ENCODE peak calls at places on chromosomes 7 and 10, in seven cellular contexts. One of them, this sample, is unnamed.

GRCh38 chr10:86872757-86873156 is 84.7 kb downstream of the MMRN2 start:
- DNase-seq in fibroblast of lung: no peak
- DNase-seq in NCI-H748 treated with DMSO at 0.1 percent for 48 hours: no peak
- DNase-seq in posterior cingulate gyrus: no peak
- DNase-seq in T-helper 1 cell: no peak
- DNase-seq in tibial nerve: peak
- DNase-seq in lower leg skin: peak
- DNase-seq in this sample: no peak

GRCh38 chr10:44673245-44673999 is 237.7 kb upstream of the TMEM72 start:
- DNase-seq in fibroblast of lung: no peak
- DNase-seq in NCI-H748 treated with DMSO at 0.1 percent for 48 hours: no peak
- DNase-seq in posterior cingulate gyrus: no peak
- DNase-seq in T-helper 1 cell: no peak
- DNase-seq in tibial nerve: no peak
- DNase-seq in lower leg skin: no peak
- DNase-seq in this sample: no peak

GRCh38 chr7:110336423-110336822 is 754.5 kb upstream of the LRRN3 start:
- DNase-seq in fibroblast of lung: no peak
- DNase-seq in NCI-H748 treated with DMSO at 0.1 percent for 48 hours: no peak
- DNase-seq in posterior cingulate gyrus: no peak
- DNase-seq in T-helper 1 cell: no peak
- DNase-seq in tibial nerve: no peak
- DNase-seq in lower leg skin: no peak
- DNase-seq in this sample: no peak

GRCh38 chr7:138784692-138785091 is 13.1 kb upstream of the TMEM213 start:
- DNase-seq in fibroblast of lung: no peak
- DNase-seq in NCI-H748 treated with DMSO at 0.1 percent for 48 hours: no peak
- DNase-seq in posterior cingulate gyrus: no peak
- DNase-seq in T-helper 1 cell: no peak
- DNase-seq in tibial nerve: no peak
- DNase-seq in lower leg skin: no peak
- DNase-seq in this sample: no peak

GRCh38 chr7:54988516-54988915 is 30.3 kb upstream of the EGFR start:
- DNase-seq in fibroblast of lung: no peak
- DNase-seq in NCI-H748 treated with DMSO at 0.1 percent for 48 hours: no peak
- DNase-seq in posterior cingulate gyrus: no peak
- DNase-seq in T-helper 1 cell: no peak
- DNase-seq in tibial nerve: no peak
- DNase-seq in lower leg skin: no peak
- DNase-seq in this sample: no peak

GRCh38 chr10:12510566-12510965 is 161.2 kb downstream of the CAMK1D start:
- DNase-seq in fibroblast of lung: no peak
- DNase-seq in NCI-H748 treated with DMSO at 0.1 percent for 48 hours: no peak
- DNase-seq in posterior cingulate gyrus: no peak
- DNase-seq in T-helper 1 cell: no peak
- DNase-seq in tibial nerve: no peak
- DNase-seq in lower leg skin: no peak
- DNase-seq in this sample: no peak

GRCh38 chr10:36578306-36578705 is 547.1 kb upstream of the ANKRD30A start:
- DNase-seq in fibroblast of lung: peak
- DNase-seq in NCI-H748 treated with DMSO at 0.1 percent for 48 hours: no peak
- DNase-seq in posterior cingulate gyrus: no peak
- DNase-seq in T-helper 1 cell: no peak
- DNase-seq in tibial nerve: no peak
- DNase-seq in lower leg skin: no peak
- DNase-seq in this sample: no peak

GRCh38 chr7:113774182-113774807 is 144.5 kb downstream of the PPP1R3A start:
- DNase-seq in fibroblast of lung: peak
- DNase-seq in NCI-H748 treated with DMSO at 0.1 percent for 48 hours: peak
- DNase-seq in posterior cingulate gyrus: no peak
- DNase-seq in T-helper 1 cell: no peak
- DNase-seq in tibial nerve: no peak
- DNase-seq in lower leg skin: no peak
- DNase-seq in this sample: no peak

GRCh38 chr10:104139221-104139620 is 17.2 kb downstream of the SFR1 start:
- DNase-seq in fibroblast of lung: peak
- DNase-seq in NCI-H748 treated with DMSO at 0.1 percent for 48 hours: no peak
- DNase-seq in posterior cingulate gyrus: no peak
- DNase-seq in T-helper 1 cell: no peak
- DNase-seq in tibial nerve: no peak
- DNase-seq in lower leg skin: no peak
- DNase-seq in this sample: no peak

GRCh38 chr7:13542451-13542850 is 447.0 kb downstream of the ETV1 start:
- DNase-seq in fibroblast of lung: no peak
- DNase-seq in NCI-H748 treated with DMSO at 0.1 percent for 48 hours: no peak
- DNase-seq in posterior cingulate gyrus: no peak
- DNase-seq in T-helper 1 cell: no peak
- DNase-seq in tibial nerve: no peak
- DNase-seq in lower leg skin: no peak
- DNase-seq in this sample: no peak

GRCh38 chr10:128287099-128287498 is 160.9 kb upstream of the MKI67 start:
- DNase-seq in fibroblast of lung: no peak
- DNase-seq in NCI-H748 treated with DMSO at 0.1 percent for 48 hours: no peak
- DNase-seq in posterior cingulate gyrus: no peak
- DNase-seq in T-helper 1 cell: no peak
- DNase-seq in tibial nerve: no peak
- DNase-seq in lower leg skin: no peak
- DNase-seq in this sample: no peak

GRCh38 chr10:21372651-21373410 is 152.7 kb downstream of the SKIDA1 start:
- DNase-seq in fibroblast of lung: peak
- DNase-seq in NCI-H748 treated with DMSO at 0.1 percent for 48 hours: no peak
- DNase-seq in posterior cingulate gyrus: no peak
- DNase-seq in T-helper 1 cell: peak
- DNase-seq in tibial nerve: peak
- DNase-seq in lower leg skin: peak
- DNase-seq in this sample: no peak

GRCh38 chr7:50304911-50305621 is 550 bp downstream of the IKZF1 start:
- DNase-seq in fibroblast of lung: no peak
- DNase-seq in NCI-H748 treated with DMSO at 0.1 percent for 48 hours: no peak
- DNase-seq in posterior cingulate gyrus: no peak
- DNase-seq in T-helper 1 cell: no peak
- DNase-seq in tibial nerve: no peak
- DNase-seq in lower leg skin: no peak
- DNase-seq in this sample: no peak

GRCh38 chr7:48832303-48832845 is 92.0 kb upstream of the CDC14C start:
- DNase-seq in fibroblast of lung: no peak
- DNase-seq in NCI-H748 treated with DMSO at 0.1 percent for 48 hours: no peak
- DNase-seq in posterior cingulate gyrus: no peak
- DNase-seq in T-helper 1 cell: no peak
- DNase-seq in tibial nerve: no peak
- DNase-seq in lower leg skin: no peak
- DNase-seq in this sample: no peak

GRCh38 chr7:106255246-106255645 is 29.5 kb downstream of the NAMPT start:
- DNase-seq in fibroblast of lung: no peak
- DNase-seq in NCI-H748 treated with DMSO at 0.1 percent for 48 hours: no peak
- DNase-seq in posterior cingulate gyrus: no peak
- DNase-seq in T-helper 1 cell: no peak
- DNase-seq in tibial nerve: no peak
- DNase-seq in lower leg skin: no peak
- DNase-seq in this sample: no peak

GRCh38 chr10:42782446-42783180 is at the start of gene BMS1:
- DNase-seq in fibroblast of lung: peak
- DNase-seq in NCI-H748 treated with DMSO at 0.1 percent for 48 hours: peak
- DNase-seq in posterior cingulate gyrus: peak
- DNase-seq in T-helper 1 cell: peak
- DNase-seq in tibial nerve: peak
- DNase-seq in lower leg skin: peak
- DNase-seq in this sample: peak

GRCh38 chr10:46046261-46046660 is at the start of gene MSMB:
- DNase-seq in fibroblast of lung: no peak
- DNase-seq in NCI-H748 treated with DMSO at 0.1 percent for 48 hours: no peak
- DNase-seq in posterior cingulate gyrus: no peak
- DNase-seq in T-helper 1 cell: no peak
- DNase-seq in tibial nerve: no peak
- DNase-seq in lower leg skin: no peak
- DNase-seq in this sample: no peak

GRCh38 chr7:358352-358751 is 68.4 kb downstream of the FOXL3 start:
- DNase-seq in fibroblast of lung: no peak
- DNase-seq in NCI-H748 treated with DMSO at 0.1 percent for 48 hours: no peak
- DNase-seq in posterior cingulate gyrus: no peak
- DNase-seq in T-helper 1 cell: no peak
- DNase-seq in tibial nerve: no peak
- DNase-seq in lower leg skin: no peak
- DNase-seq in this sample: no peak

GRCh38 chr10:60175418-60175817 is 214.3 kb downstream of the ANK3 start:
- DNase-seq in fibroblast of lung: no peak
- DNase-seq in NCI-H748 treated with DMSO at 0.1 percent for 48 hours: no peak
- DNase-seq in posterior cingulate gyrus: no peak
- DNase-seq in T-helper 1 cell: no peak
- DNase-seq in tibial nerve: no peak
- DNase-seq in lower leg skin: no peak
- DNase-seq in this sample: no peak

GRCh38 chr10:33735463-33735862 is 401.0 kb upstream of the NRP1 start:
- DNase-seq in fibroblast of lung: no peak
- DNase-seq in NCI-H748 treated with DMSO at 0.1 percent for 48 hours: no peak
- DNase-seq in posterior cingulate gyrus: no peak
- DNase-seq in T-helper 1 cell: no peak
- DNase-seq in tibial nerve: no peak
- DNase-seq in lower leg skin: no peak
- DNase-seq in this sample: no peak

GRCh38 chr10:17144757-17145156 is 15.1 kb upstream of the CUBN start:
- DNase-seq in fibroblast of lung: peak
- DNase-seq in NCI-H748 treated with DMSO at 0.1 percent for 48 hours: no peak
- DNase-seq in posterior cingulate gyrus: no peak
- DNase-seq in T-helper 1 cell: no peak
- DNase-seq in tibial nerve: no peak
- DNase-seq in lower leg skin: no peak
- DNase-seq in this sample: no peak

GRCh38 chr10:117736655-117737054 is 194.1 kb downstream of the EMX2 start:
- DNase-seq in fibroblast of lung: no peak
- DNase-seq in NCI-H748 treated with DMSO at 0.1 percent for 48 hours: peak
- DNase-seq in posterior cingulate gyrus: no peak
- DNase-seq in T-helper 1 cell: no peak
- DNase-seq in tibial nerve: no peak
- DNase-seq in lower leg skin: peak
- DNase-seq in this sample: no peak

GRCh38 chr10:8137272-8137680 is 82.8 kb downstream of the GATA3 start:
- DNase-seq in fibroblast of lung: no peak
- DNase-seq in NCI-H748 treated with DMSO at 0.1 percent for 48 hours: no peak
- DNase-seq in posterior cingulate gyrus: no peak
- DNase-seq in T-helper 1 cell: peak
- DNase-seq in tibial nerve: no peak
- DNase-seq in lower leg skin: no peak
- DNase-seq in this sample: no peak

GRCh38 chr7:1286946-1287628 is 54.4 kb downstream of the UNCX start:
- DNase-seq in fibroblast of lung: no peak
- DNase-seq in NCI-H748 treated with DMSO at 0.1 percent for 48 hours: no peak
- DNase-seq in posterior cingulate gyrus: peak
- DNase-seq in T-helper 1 cell: no peak
- DNase-seq in tibial nerve: no peak
- DNase-seq in lower leg skin: no peak
- DNase-seq in this sample: no peak

GRCh38 chr7:157389951-157390730 is 53.3 kb downstream of the DNAJB6 start:
- DNase-seq in fibroblast of lung: peak
- DNase-seq in NCI-H748 treated with DMSO at 0.1 percent for 48 hours: no peak
- DNase-seq in posterior cingulate gyrus: no peak
- DNase-seq in T-helper 1 cell: no peak
- DNase-seq in tibial nerve: no peak
- DNase-seq in lower leg skin: no peak
- DNase-seq in this sample: peak

GRCh38 chr10:132065491-132066105 is at the start of gene JAKMIP3:
- DNase-seq in fibroblast of lung: peak
- DNase-seq in NCI-H748 treated with DMSO at 0.1 percent for 48 hours: no peak
- DNase-seq in posterior cingulate gyrus: peak
- DNase-seq in T-helper 1 cell: no peak
- DNase-seq in tibial nerve: peak
- DNase-seq in lower leg skin: peak
- DNase-seq in this sample: peak

GRCh38 chr7:55177589-55178261 is 158.9 kb downstream of the EGFR start:
- DNase-seq in fibroblast of lung: peak
- DNase-seq in NCI-H748 treated with DMSO at 0.1 percent for 48 hours: no peak
- DNase-seq in posterior cingulate gyrus: no peak
- DNase-seq in T-helper 1 cell: no peak
- DNase-seq in tibial nerve: peak
- DNase-seq in lower leg skin: no peak
- DNase-seq in this sample: no peak

GRCh38 chr10:19702215-19702614 is 114.0 kb upstream of the PLXDC2 start:
- DNase-seq in fibroblast of lung: peak
- DNase-seq in NCI-H748 treated with DMSO at 0.1 percent for 48 hours: no peak
- DNase-seq in posterior cingulate gyrus: no peak
- DNase-seq in T-helper 1 cell: no peak
- DNase-seq in tibial nerve: no peak
- DNase-seq in lower leg skin: no peak
- DNase-seq in this sample: no peak

GRCh38 chr10:123870260-123870659 is 21.3 kb downstream of the CPXM2 start:
- DNase-seq in fibroblast of lung: no peak
- DNase-seq in NCI-H748 treated with DMSO at 0.1 percent for 48 hours: no peak
- DNase-seq in posterior cingulate gyrus: no peak
- DNase-seq in T-helper 1 cell: no peak
- DNase-seq in tibial nerve: no peak
- DNase-seq in lower leg skin: no peak
- DNase-seq in this sample: no peak

GRCh38 chr7:28579571-28579970 is 167.3 kb downstream of the CREB5 start:
- DNase-seq in fibroblast of lung: no peak
- DNase-seq in NCI-H748 treated with DMSO at 0.1 percent for 48 hours: no peak
- DNase-seq in posterior cingulate gyrus: no peak
- DNase-seq in T-helper 1 cell: no peak
- DNase-seq in tibial nerve: no peak
- DNase-seq in lower leg skin: no peak
- DNase-seq in this sample: no peak

GRCh38 chr10:124484016-124484415 is 22.4 kb downstream of the LHPP start:
- DNase-seq in fibroblast of lung: no peak
- DNase-seq in NCI-H748 treated with DMSO at 0.1 percent for 48 hours: no peak
- DNase-seq in posterior cingulate gyrus: no peak
- DNase-seq in T-helper 1 cell: no peak
- DNase-seq in tibial nerve: no peak
- DNase-seq in lower leg skin: no peak
- DNase-seq in this sample: no peak

This sample was measured in cardiac septum.